ENCODE peak calls at places on chromosomes 2 and 18, in six cellular contexts. T, Q, I, Y, U and K are unnamed samples.

GRCh38 chr2:233244818-233245217 is 6.7 kb upstream of the ATG16L1 start:
- DNase-seq in U (no peak), T (no peak), Y (no peak), I (peak; percentile 16), Q (no peak), K (no peak)

GRCh38 chr18:48007381-48007780 is 76.9 kb upstream of the SMAD2 start:
- DNase-seq in I (no peak), U (no peak), Q (peak; percentile 25), Y (no peak), T (no peak), K (no peak)

GRCh38 chr18:23784811-23785245 is 95.6 kb downstream of the LAMA3 start:
- DNase-seq in Y (no peak), T (no peak), U (no peak), I (peak; percentile 93), Q (no peak), K (no peak)

GRCh38 chr2:44817673-44818335 is 123.7 kb upstream of the SIX3 start:
- DNase-seq in I (no peak), Q (no peak), Y (no peak), T (no peak), U (no peak), K (no peak)

GRCh38 chr18:66761166-66761565 is 157.3 kb upstream of the CDH19 start:
- DNase-seq in I (no peak), Y (no peak), T (no peak), Q (no peak), U (no peak), K (no peak)

GRCh38 chr2:188784269-188784762 is 189.9 kb upstream of the COL3A1 start:
- DNase-seq in I (no peak), Y (no peak), T (no peak), Q (no peak), U (no peak), K (no peak)

GRCh38 chr2:61172671-61173070 is 10.7 kb downstream of the C2orf74 start:
- DNase-seq in U (no peak), Y (no peak), Q (no peak), T (no peak), I (no peak), K (peak; percentile 54)

GRCh38 chr2:112889976-112890375 is 21.0 kb upstream of the IL37 start:
- DNase-seq in Q (no peak), T (no peak), I (no peak), U (no peak), Y (no peak), K (no peak)

GRCh38 chr2:23386422-23387220 is 1.6 kb downstream of the KLHL29 start:
- DNase-seq in Y (peak; percentile 72), U (no peak), T (peak; percentile 52), Q (no peak), I (no peak), K (no peak)

GRCh38 chr2:152240559-152241231 is 65.1 kb upstream of the STAM2 start:
- DNase-seq in Y (no peak), I (peak; percentile 75), U (no peak), T (no peak), Q (no peak), K (no peak)

GRCh38 chr18:62717059-62717849 is 1.9 kb downstream of the PHLPP1 start:
- DNase-seq in Q (peak; percentile 52), Y (no peak), U (peak; percentile 66), T (peak; percentile 15), I (peak; percentile 71), K (peak; percentile 75)

GRCh38 chr18:79608069-79608468 is 71.5 kb upstream of the CTDP1 start:
- DNase-seq in Q (no peak), I (no peak), T (no peak), U (no peak), Y (peak; percentile 35), K (peak; percentile 28)

GRCh38 chr18:54279477-54280205 is 10.3 kb downstream of the POLI start:
- DNase-seq in Y (no peak), T (no peak), U (no peak), Q (no peak), I (no peak), K (no peak)

GRCh38 chr2:26911911-26912861 is 58.3 kb upstream of the MAPRE3 start:
- DNase-seq in U (no peak), T (peak; percentile 31), Y (no peak), I (no peak), Q (no peak), K (no peak)

DNA sequence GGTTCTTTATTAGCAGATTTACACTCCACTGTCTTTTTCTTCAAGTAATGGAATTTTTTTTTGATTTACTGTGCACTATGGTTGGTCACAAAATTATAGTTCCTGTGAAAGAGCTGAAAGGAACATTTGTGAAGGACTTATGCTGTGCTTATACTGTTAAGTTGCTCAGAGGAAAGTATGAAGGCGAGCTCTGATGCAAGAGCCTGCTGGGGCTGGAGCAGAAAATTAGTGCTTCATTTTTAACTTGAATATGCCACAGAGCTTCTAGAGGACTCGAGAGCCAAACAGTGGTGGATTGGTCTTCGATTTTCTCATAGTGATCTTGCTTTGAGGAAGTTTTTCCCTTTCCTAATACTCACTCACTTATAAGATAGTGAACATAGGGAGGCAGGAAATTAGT is 20.0 kb downstream of the GATA6 start:
- DNase-seq in I (no peak), Q (no peak), T (no peak), Y (no peak), U (no peak), K (no peak)
- H3K27ac ChIP-seq in I (no peak overlapping the region), Q (no peak overlapping the region), T (peak overlapping the region; percentile 83), Y (peak overlapping the region; percentile 70), U (no peak overlapping the region), K (peak overlapping the region; percentile 86)

GRCh38 chr18:8260847-8261246 is 348.4 kb upstream of the RAB12 start:
- DNase-seq in Q (no peak), Y (no peak), U (no peak), T (no peak), I (no peak), K (no peak)
- H3K27ac ChIP-seq in Q (no peak overlapping the region), Y (no peak overlapping the region), U (no peak overlapping the region), T (no peak overlapping the region), I (no peak overlapping the region), K (no peak overlapping the region)

GRCh38 chr2:170822885-170823799 is 6.5 kb downstream of the GAD1 start:
- DNase-seq in T (no peak), Y (no peak), I (no peak), Q (no peak), U (no peak), K (no peak)

GRCh38 chr2:170823800-170824153 is 7.1 kb downstream of the GAD1 start:
- DNase-seq in Q (no peak), U (no peak), T (no peak), Y (no peak), I (no peak), K (no peak)

GRCh38 chr2:170820647-170821630 is 4.3 kb downstream of the GAD1 start:
- DNase-seq in T (no peak), I (no peak), U (peak; percentile 87), Y (no peak), Q (no peak), K (no peak)

GRCh38 chr2:170821631-170822291 is 5.1 kb downstream of the GAD1 start:
- DNase-seq in Q (no peak), U (no peak), I (no peak), Y (no peak), T (no peak), K (no peak)

GRCh38 chr2:170822292-170822884 is 5.7 kb downstream of the GAD1 start:
- DNase-seq in I (no peak), T (no peak), Y (no peak), Q (peak; percentile 45), U (no peak), K (no peak)
- H3K27ac ChIP-seq in I (no peak overlapping the region), T (no peak overlapping the region), Y (no peak overlapping the region), Q (no peak overlapping the region), U (no peak overlapping the region), K (no peak overlapping the region)

DNA sequence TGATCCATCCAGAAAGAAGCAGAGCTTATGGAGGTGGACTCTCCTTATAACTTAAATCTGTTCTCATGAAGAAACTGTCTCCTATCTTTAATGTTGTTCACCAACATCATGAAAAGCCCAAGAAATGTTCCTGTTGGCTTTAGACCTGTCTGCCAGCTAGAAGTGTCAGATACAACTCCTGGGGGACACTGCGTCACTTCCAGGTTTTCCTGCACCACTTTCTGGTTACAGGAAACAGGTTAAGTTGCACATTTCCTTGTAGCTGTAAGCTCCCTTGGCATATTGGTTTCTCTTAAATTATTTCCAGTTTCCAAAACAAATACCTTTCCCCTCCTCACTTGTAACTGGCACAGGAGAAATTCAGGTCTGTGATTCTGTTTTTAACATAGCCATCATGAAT is 2.9 kb downstream of the CEP68 start:
- DNase-seq in T (no peak), Y (no peak), I (no peak), Q (no peak), U (no peak), K (no peak)
- H3K27ac ChIP-seq in T (no peak overlapping the region), Y (no peak overlapping the region), I (no peak overlapping the region), Q (no peak overlapping the region), U (no peak overlapping the region), K (peak overlapping the region; percentile 57)

GRCh38 chr2:99657691-99658258 is 168.0 kb upstream of the REV1 start:
- DNase-seq in Y (no peak), U (no peak), Q (no peak), T (no peak), I (no peak), K (no peak)
- H3K27ac ChIP-seq in Y (no peak overlapping the region), U (no peak overlapping the region), Q (no peak overlapping the region), T (no peak overlapping the region), I (no peak overlapping the region), K (peak overlapping the region; percentile 12)

GRCh38 chr18:6648581-6648980 is 80.9 kb upstream of the ARHGAP28 start:
- DNase-seq in U (no peak), I (peak; percentile 53), T (no peak), Q (no peak), Y (no peak), K (no peak)

GRCh38 chr18:6653880-6654279 is 75.6 kb upstream of the ARHGAP28 start:
- DNase-seq in Y (no peak), T (no peak), U (no peak), I (no peak), Q (no peak), K (no peak)

GRCh38 chr18:6652098-6652497 is 77.4 kb upstream of the ARHGAP28 start:
- DNase-seq in T (no peak), U (no peak), Y (no peak), Q (no peak), I (no peak), K (no peak)

GRCh38 chr18:6650756-6651155 is 78.8 kb upstream of the ARHGAP28 start:
- DNase-seq in U (no peak), Q (no peak), Y (no peak), I (no peak), T (no peak), K (no peak)

DNA sequence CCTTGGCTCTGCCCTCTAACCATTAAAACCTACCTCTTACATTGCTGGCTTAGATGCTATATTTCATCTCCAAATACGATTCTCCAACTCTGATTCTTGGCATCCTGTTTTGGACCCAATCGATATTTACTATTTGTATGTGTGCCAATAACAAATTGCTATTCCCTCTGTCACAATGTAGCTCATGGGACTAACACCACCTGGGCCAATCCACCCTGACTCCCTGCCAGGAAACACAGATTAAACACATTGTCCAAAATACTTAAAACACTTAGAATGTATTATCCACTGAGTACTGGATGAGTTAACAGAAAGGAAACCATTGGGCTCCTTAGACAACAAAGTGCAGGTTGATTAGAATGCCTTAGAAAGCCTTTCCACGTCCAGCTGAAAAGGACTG is 79.5 kb upstream of the ARHGAP28 start:
- DNase-seq in U (no peak), I (no peak), T (no peak), Y (no peak), Q (no peak), K (no peak)
- H3K27ac ChIP-seq in U (no peak overlapping the region), I (no peak overlapping the region), T (no peak overlapping the region), Y (no peak overlapping the region), Q (no peak overlapping the region), K (no peak overlapping the region)